ENCODE peak calls at places on chromosome 22, in five cellular contexts. F is AG04450, B is HFF-Myc, I is right lobe of liver, M is cardiac muscle cell. U is an unnamed sample.

GRCh38 chr22:20867179-20868099 is 8.6 kb downstream of the SNAP29 start:
- DNase-seq in F (no peak), B (no peak), I (peak), M (peak), U (no peak)

GRCh38 chr22:17977371-17977770 is 47.0 kb downstream of the MICAL3 start:
- DNase-seq in F (no peak), B (no peak), I (no peak), M (no peak), U (no peak)

GRCh38 chr22:32050678-32051515 is 7.8 kb downstream of the SLC5A1 start:
- DNase-seq in F (peak), B (peak), I (no peak), M (no peak), U (no peak)

GRCh38 chr22:20172038-20172613 is 21.3 kb upstream of the CCDC188 start:
- DNase-seq in F (no peak), B (no peak), I (no peak), M (no peak), U (no peak)

GRCh38 chr22:30856699-30857098 is 111.9 kb downstream of the MORC2 start:
- DNase-seq in F (no peak), B (no peak), I (no peak), M (no peak), U (no peak)

GRCh38 chr22:22068657-22069056 is 86.1 kb upstream of the TOP3B start:
- DNase-seq in F (no peak), B (no peak), I (no peak), M (no peak), U (no peak)

GRCh38 chr22:32532819-32533128 is 58.2 kb downstream of the FBXO7 start:
- DNase-seq in F (no peak), B (no peak), I (peak), M (no peak), U (no peak)

GRCh38 chr22:44151661-44152060 is 29.1 kb upstream of the PARVG start:
- DNase-seq in F (peak), B (peak), I (no peak), M (no peak), U (no peak)

GRCh38 chr22:44181033-44181911 is 547 bp downstream of the PARVG start:
- DNase-seq in F (no peak), B (no peak), I (no peak), M (no peak), U (no peak)

GRCh38 chr22:32579533-32580220 is 105.1 kb downstream of the FBXO7 start:
- DNase-seq in F (no peak), B (no peak), I (peak), M (no peak), U (no peak)

GRCh38 chr22:25365491-25366261 is 146.2 kb downstream of the CRYBB2 start:
- DNase-seq in F (no peak), B (no peak), I (no peak), M (no peak), U (no peak)

GRCh38 chr22:28116261-28116673 is 197.2 kb upstream of the PITPNB start:
- DNase-seq in F (peak), B (peak), I (no peak), M (peak), U (no peak)

GRCh38 chr22:31540966-31541365 is 44.6 kb downstream of the SFI1 start:
- DNase-seq in F (no peak), B (no peak), I (no peak), M (no peak), U (no peak)

GRCh38 chr22:23457586-23457985 is 122.5 kb downstream of the IGLL1 start:
- DNase-seq in F (no peak), B (no peak), I (no peak), M (no peak), U (no peak)

GRCh38 chr22:21861856-21862255 is 5.6 kb downstream of the MAPK1 start:
- DNase-seq in F (no peak), B (no peak), I (no peak), M (no peak), U (no peak)

GRCh38 chr22:23565288-23565941 is 14.7 kb downstream of the IGLL1 start:
- DNase-seq in F (no peak), B (no peak), I (no peak), M (peak), U (peak)

GRCh38 chr22:28051787-28052356 is 132.8 kb upstream of the PITPNB start:
- DNase-seq in F (no peak), B (no peak), I (peak), M (peak), U (peak)

GRCh38 chr22:29816539-29816938 is 21.5 kb downstream of the ASCC2 start:
- DNase-seq in F (no peak), B (no peak), I (no peak), M (no peak), U (no peak)

GRCh38 chr22:44583854-44584253 is 85.8 kb upstream of the RTL6 start:
- DNase-seq in F (no peak), B (no peak), I (peak), M (no peak), U (no peak)

GRCh38 chr22:35437038-35437437 is 37.1 kb downstream of the MCM5 start:
- DNase-seq in F (no peak), B (no peak), I (no peak), M (no peak), U (no peak)

GRCh38 chr22:46090631-46091201 is 59.6 kb upstream of the PPARA start:
- DNase-seq in F (no peak), B (no peak), I (no peak), M (no peak), U (no peak)

GRCh38 chr22:24591286-24591830 is 1.5 kb downstream of the LRRC75B start:
- DNase-seq in F (no peak), B (no peak), I (no peak), M (no peak), U (no peak)

GRCh38 chr22:33717694-33718396 is 202.4 kb downstream of the LARGE1 start:
- DNase-seq in F (no peak), B (no peak), I (no peak), M (no peak), U (no peak)

GRCh38 chr22:46813816-46814597 is 51.6 kb downstream of the TBC1D22A start:
- DNase-seq in F (no peak), B (no peak), I (no peak), M (no peak), U (no peak)

GRCh38 chr22:24429411-24430365 is 2.3 kb downstream of the ADORA2A start:
- DNase-seq in F (no peak), B (no peak), I (no peak), M (no peak), U (peak)

GRCh38 chr22:49323751-49324415 is 503.8 kb downstream of the BRD1 start:
- DNase-seq in F (no peak), B (no peak), I (peak), M (no peak), U (no peak)
- TF ChIP-seq CTCF in F (no peak), B (no peak), I (no peak), M (no peak), U (no peak)

DNA sequence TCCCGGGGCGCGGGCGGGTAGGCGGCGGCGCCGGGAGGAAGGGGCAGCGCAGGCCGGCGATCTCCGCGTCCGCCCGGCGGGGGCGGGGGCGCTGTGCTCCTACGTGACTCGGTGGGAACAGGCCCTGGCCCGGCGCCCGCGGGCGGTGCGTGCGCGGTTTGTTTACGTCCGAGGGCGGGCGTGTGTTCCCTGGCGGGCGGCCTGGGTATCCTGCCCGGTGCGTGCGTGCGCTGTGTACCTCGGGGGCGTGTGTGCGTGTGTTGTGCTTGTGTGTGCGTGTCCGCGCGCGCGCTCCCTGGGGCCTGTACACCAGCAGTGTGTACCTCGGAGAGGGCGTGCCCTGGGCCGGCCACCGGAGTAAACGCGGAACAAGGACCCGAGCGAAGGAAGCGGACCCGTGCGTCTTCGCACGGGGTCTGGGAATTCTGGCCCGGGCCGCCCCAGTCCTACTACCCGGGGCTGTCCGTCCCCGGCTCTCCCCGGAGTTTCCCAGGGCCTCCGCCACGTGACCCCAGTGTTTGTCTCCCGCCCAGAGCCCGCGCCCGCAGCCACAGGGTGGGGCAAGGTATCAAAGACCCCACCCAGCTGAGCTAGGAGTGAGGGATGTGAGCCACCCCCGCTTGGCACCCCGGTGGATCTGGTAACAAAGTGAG is 769 bp downstream of the MAFF start:
- DNase-seq in F (peak), B (no peak), I (peak), M (peak), U (peak)
- TF ChIP-seq CTCF in F (no peak), B (no peak), I (peak), M (no peak), U (peak)

DNA sequence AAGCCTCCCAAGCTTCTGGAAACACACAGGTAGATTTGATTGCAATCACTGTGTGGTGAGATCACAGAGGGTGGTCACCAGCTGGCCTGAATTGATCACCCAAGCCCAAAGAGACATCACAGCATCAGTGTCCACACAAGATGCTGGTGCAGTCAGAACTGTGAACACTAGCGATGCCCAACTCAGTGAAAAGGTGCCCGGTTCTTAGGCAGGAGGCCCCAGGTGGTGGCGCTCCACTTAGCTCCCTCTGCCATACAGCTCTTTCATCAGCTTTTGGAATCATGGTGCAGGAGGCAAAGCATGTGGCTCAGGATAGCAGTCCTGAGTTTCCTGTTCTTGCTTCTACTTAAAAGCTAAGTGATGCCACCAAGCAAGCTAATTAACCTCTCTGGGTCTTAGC is 11.1 kb downstream of the DGCR2 start:
- DNase-seq in F (no peak), B (no peak), I (no peak), M (no peak), U (no peak)
- TF ChIP-seq CTCF in F (no peak), B (no peak), I (no peak), M (no peak), U (no peak)

GRCh38 chr22:50189184-50189848 is 3.6 kb downstream of the TRABD start:
- DNase-seq in F (no peak), B (no peak), I (no peak), M (no peak), U (no peak)

GRCh38 chr22:50192056-50192824 is 6.5 kb downstream of the TRABD start:
- DNase-seq in F (no peak), B (no peak), I (no peak), M (no peak), U (no peak)

GRCh38 chr22:50191041-50191740 is 5.5 kb downstream of the TRABD start:
- DNase-seq in F (no peak), B (no peak), I (no peak), M (peak), U (no peak)

GRCh38 chr22:50189849-50190181 is 4.1 kb downstream of the TRABD start:
- DNase-seq in F (no peak), B (no peak), I (no peak), M (no peak), U (no peak)

GRCh38 chr22:50190182-50190951 is 4.7 kb downstream of the TRABD start:
- DNase-seq in F (no peak), B (no peak), I (peak), M (peak), U (no peak)
- TF ChIP-seq CTCF in F (peak), B (peak), I (peak), M (peak), U (no peak)

GRCh38 chr22:39943366-39943765 is 16.8 kb upstream of the TMA7B start:
- DNase-seq in F (no peak), B (no peak), I (no peak), M (peak), U (no peak)
- TF ChIP-seq CTCF in F (peak), B (peak), I (no peak), M (no peak), U (peak)

U was measured in neural crest cell.